ENCODE peak calls at places on chromosome 1, in four cellular contexts. One of them, this sample, is unnamed.

GRCh38 chr1:17239420-17239819 is 9.5 kb upstream of the PADI3 start:
- DNase-seq in uterus: no peak
- DNase-seq in ovary: no peak
- DNase-seq in AG08396: peak; percentile 89
- DNase-seq in this sample: peak; percentile 54

GRCh38 chr1:18849252-18849651 is 10.2 kb downstream of the TAS1R2 start:
- DNase-seq in uterus: peak; percentile 19
- DNase-seq in ovary: no peak
- DNase-seq in AG08396: no peak
- DNase-seq in this sample: no peak

GRCh38 chr1:24294757-24295371 is 24.3 kb upstream of the GRHL3 start:
- DNase-seq in uterus: peak; percentile 82
- DNase-seq in ovary: peak; percentile 31
- DNase-seq in AG08396: peak; percentile 43
- DNase-seq in this sample: no peak

GRCh38 chr1:22806584-22806983 is 95.9 kb downstream of the EPHB2 start:
- DNase-seq in uterus: no peak
- DNase-seq in ovary: no peak
- DNase-seq in AG08396: no peak
- DNase-seq in this sample: no peak

GRCh38 chr1:205849619-205850355 is at the start of gene PM20D1:
- DNase-seq in uterus: peak; percentile 67
- DNase-seq in ovary: peak; percentile 86
- DNase-seq in AG08396: peak; percentile 87
- DNase-seq in this sample: no peak

GRCh38 chr1:179709841-179710329 is 33.2 kb upstream of the FAM163A start:
- DNase-seq in uterus: peak; percentile 26
- DNase-seq in ovary: no peak
- DNase-seq in AG08396: no peak
- DNase-seq in this sample: no peak

GRCh38 chr1:160659566-160659965 is 12.7 kb upstream of the SLAMF1 start:
- DNase-seq in uterus: no peak
- DNase-seq in ovary: no peak
- DNase-seq in AG08396: no peak
- DNase-seq in this sample: no peak

GRCh38 chr1:34113362-34113761 is 51.7 kb downstream of the CSMD2 start:
- DNase-seq in uterus: no peak
- DNase-seq in ovary: no peak
- DNase-seq in AG08396: no peak
- DNase-seq in this sample: no peak

GRCh38 chr1:158527190-158527815 is 26.9 kb downstream of the OR6Y1 start:
- DNase-seq in uterus: no peak
- DNase-seq in ovary: no peak
- DNase-seq in AG08396: no peak
- DNase-seq in this sample: no peak

GRCh38 chr1:204377800-204378608 is 18.3 kb upstream of the PLEKHA6 start:
- DNase-seq in uterus: no peak
- DNase-seq in ovary: no peak
- DNase-seq in AG08396: peak; percentile 34
- DNase-seq in this sample: no peak